ENCODE peak calls at places on chromosomes 7 and 10, in four cellular contexts. J is HepG2, K is GM12878, E is K562. P is an unnamed sample.

GRCh38 chr10:11435621-11436020 is 175.8 kb downstream of the USP6NL start:
- DNase-seq in J (no peak), E (no peak), K (no peak), P (peak; percentile 36)

GRCh38 chr10:44017483-44018145 is 367.3 kb downstream of the CXCL12 start:
- DNase-seq in E (no peak), K (no peak), J (no peak), P (no peak)

GRCh38 chr10:50219200-50219599 is 32.1 kb downstream of the ASAH2 start:
- DNase-seq in J (peak; percentile 64), E (no peak), K (no peak), P (no peak)

GRCh38 chr10:114755537-114755936 is 66.0 kb upstream of the FHIP2A start:
- DNase-seq in E (no peak), K (no peak), J (no peak), P (no peak)

GRCh38 chr7:134856692-134857091 is 77.3 kb downstream of the CALD1 start:
- DNase-seq in K (no peak), J (no peak), E (no peak), P (no peak)

GRCh38 chr10:72830625-72831024 is 62.9 kb upstream of the OIT3 start:
- DNase-seq in E (no peak), K (no peak), J (no peak), P (no peak)

GRCh38 chr7:142017451-142017850 is 21.8 kb downstream of the MGAM start:
- DNase-seq in J (no peak), E (no peak), K (no peak), P (no peak)

GRCh38 chr7:136947347-136947746 is 78.9 kb downstream of the CHRM2 start:
- DNase-seq in E (no peak), J (no peak), K (no peak), P (no peak)

GRCh38 chr10:74056081-74056818 is 58.3 kb downstream of the VCL start:
- DNase-seq in E (no peak), J (peak; percentile 65), K (peak; percentile 33), P (no peak)

GRCh38 chr10:124387078-124387874 is 31.4 kb downstream of the OAT start:
- DNase-seq in E (no peak), K (no peak), J (no peak), P (no peak)

GRCh38 chr7:95407751-95408150 is 11.6 kb upstream of the PON3 start:
- DNase-seq in E (no peak), K (no peak), J (no peak), P (no peak)

GRCh38 chr10:60310746-60311145 is 78.9 kb downstream of the ANK3 start:
- DNase-seq in J (no peak), K (no peak), E (no peak), P (no peak)

GRCh38 chr7:73786588-73786987 is 16.5 kb upstream of the CLDN3 start:
- DNase-seq in K (no peak), J (no peak), E (no peak), P (no peak)

GRCh38 chr10:48302515-48303476 is 3.7 kb upstream of the MAPK8 start:
- DNase-seq in J (no peak), K (no peak), E (no peak), P (no peak)

GRCh38 chr7:152866125-152866524 is 106.6 kb downstream of the ACTR3B start:
- DNase-seq in J (no peak), K (no peak), E (no peak), P (no peak)

GRCh38 chr10:4083509-4084003 is 298.5 kb upstream of the KLF6 start:
- DNase-seq in K (no peak), J (no peak), E (no peak), P (no peak)
- TF ChIP-seq CREM in K (no peak), J (no peak), E (no peak), P (no peak)

GRCh38 chr10:132715791-132716680 is 69.9 kb downstream of the NKX6-2 start:
- DNase-seq in J (no peak), E (no peak), K (no peak), P (no peak)
- TF ChIP-seq USF2 in J (no peak), E (no peak), K (no peak), P (no peak)

GRCh38 chr7:1225462-1226154 is 7.1 kb upstream of the UNCX start:
- DNase-seq in K (no peak), E (peak; percentile 79), J (no peak), P (peak; percentile 68)

GRCh38 chr7:1224093-1224702 is 8.5 kb upstream of the UNCX start:
- DNase-seq in E (no peak), J (no peak), K (no peak), P (peak; percentile 54)

GRCh38 chr7:1220958-1221745 is 11.5 kb upstream of the UNCX start:
- DNase-seq in J (no peak), E (no peak), K (no peak), P (no peak)

GRCh38 chr7:1226155-1226901 is 6.3 kb upstream of the UNCX start:
- DNase-seq in J (no peak), K (no peak), E (no peak), P (peak; percentile 29)

GRCh38 chr7:1223196-1224092 is 9.2 kb upstream of the UNCX start:
- DNase-seq in E (no peak), J (peak; percentile 10), K (no peak), P (peak; percentile 19)
- TF ChIP-seq ATF2 in E (no peak), J (no peak), K (no peak), P (no peak)

GRCh38 chr10:97499561-97500296 is 1.0 kb downstream of the UBTD1 start:
- DNase-seq in K (no peak), E (no peak), J (no peak), P (no peak)
- TF ChIP-seq CREM in K (no peak), E (no peak), J (no peak), P (no peak)